ENCODE peak calls at places on chromosome 18, in six cellular contexts. One of them, this sample, is unnamed.

GRCh38 chr18:59268722-59269562 is 4.3 kb downstream of the RAX start:
- DNase-seq in AG08395: peak
- DNase-seq in pons: no peak
- DNase-seq in HEK293T: peak
- DNase-seq in AG08396: peak
- DNase-seq in activated CD8-positive, alpha-beta memory T cell treated with anti-CD3 and anti-CD28 coated beads for 1 hour: no peak
- DNase-seq in this sample: peak

GRCh38 chr18:49021433-49022129 is 70.8 kb upstream of the SMAD7 start:
- DNase-seq in AG08395: no peak
- DNase-seq in pons: peak
- DNase-seq in HEK293T: peak
- DNase-seq in AG08396: no peak
- DNase-seq in activated CD8-positive, alpha-beta memory T cell treated with anti-CD3 and anti-CD28 coated beads for 1 hour: no peak
- DNase-seq in this sample: peak

GRCh38 chr18:21740724-21741510 is at the start of gene MIB1:
- DNase-seq in AG08395: peak
- DNase-seq in pons: no peak
- DNase-seq in HEK293T: peak
- DNase-seq in AG08396: peak
- DNase-seq in activated CD8-positive, alpha-beta memory T cell treated with anti-CD3 and anti-CD28 coated beads for 1 hour: peak
- DNase-seq in this sample: peak

GRCh38 chr18:47986724-47987455 is 56.4 kb upstream of the SMAD2 start:
- DNase-seq in AG08395: no peak
- DNase-seq in pons: no peak
- DNase-seq in HEK293T: no peak
- DNase-seq in AG08396: no peak
- DNase-seq in activated CD8-positive, alpha-beta memory T cell treated with anti-CD3 and anti-CD28 coated beads for 1 hour: no peak
- DNase-seq in this sample: no peak

GRCh38 chr18:11518788-11519685 is 90.4 kb upstream of the SLC35G4 start:
- DNase-seq in AG08395: peak
- DNase-seq in pons: peak
- DNase-seq in HEK293T: peak
- DNase-seq in AG08396: peak
- DNase-seq in activated CD8-positive, alpha-beta memory T cell treated with anti-CD3 and anti-CD28 coated beads for 1 hour: no peak
- DNase-seq in this sample: no peak

GRCh38 chr18:75207298-75208054 is 1.5 kb downstream of the PTGR3 start:
- DNase-seq in AG08395: no peak
- DNase-seq in pons: no peak
- DNase-seq in HEK293T: no peak
- DNase-seq in AG08396: peak
- DNase-seq in activated CD8-positive, alpha-beta memory T cell treated with anti-CD3 and anti-CD28 coated beads for 1 hour: no peak
- DNase-seq in this sample: peak

GRCh38 chr18:76169733-76170132 is 325.3 kb downstream of the ZNF516 start:
- DNase-seq in AG08395: no peak
- DNase-seq in pons: no peak
- DNase-seq in HEK293T: peak
- DNase-seq in AG08396: no peak
- DNase-seq in activated CD8-positive, alpha-beta memory T cell treated with anti-CD3 and anti-CD28 coated beads for 1 hour: no peak
- DNase-seq in this sample: no peak

GRCh38 chr18:35344736-35345459 is 678 bp upstream of the ZNF24 start:
- DNase-seq in AG08395: no peak
- DNase-seq in pons: no peak
- DNase-seq in HEK293T: no peak
- DNase-seq in AG08396: no peak
- DNase-seq in activated CD8-positive, alpha-beta memory T cell treated with anti-CD3 and anti-CD28 coated beads for 1 hour: no peak
- DNase-seq in this sample: no peak

GRCh38 chr18:61893971-61894750 is 1.4 kb upstream of the RNF152 start:
- DNase-seq in AG08395: peak
- DNase-seq in pons: peak
- DNase-seq in HEK293T: peak
- DNase-seq in AG08396: peak
- DNase-seq in activated CD8-positive, alpha-beta memory T cell treated with anti-CD3 and anti-CD28 coated beads for 1 hour: peak
- DNase-seq in this sample: peak

GRCh38 chr18:73199151-73199550 is 331.4 kb upstream of the NETO1 start:
- DNase-seq in AG08395: no peak
- DNase-seq in pons: no peak
- DNase-seq in HEK293T: no peak
- DNase-seq in AG08396: no peak
- DNase-seq in activated CD8-positive, alpha-beta memory T cell treated with anti-CD3 and anti-CD28 coated beads for 1 hour: no peak
- DNase-seq in this sample: peak

GRCh38 chr18:29145993-29146539 is 969.1 kb upstream of the CDH2 start:
- DNase-seq in AG08395: no peak
- DNase-seq in pons: no peak
- DNase-seq in HEK293T: no peak
- DNase-seq in AG08396: no peak
- DNase-seq in activated CD8-positive, alpha-beta memory T cell treated with anti-CD3 and anti-CD28 coated beads for 1 hour: no peak
- DNase-seq in this sample: no peak

GRCh38 chr18:24413148-24413547 is 13.3 kb upstream of the IMPACT start:
- DNase-seq in AG08395: peak
- DNase-seq in pons: peak
- DNase-seq in HEK293T: no peak
- DNase-seq in AG08396: no peak
- DNase-seq in activated CD8-positive, alpha-beta memory T cell treated with anti-CD3 and anti-CD28 coated beads for 1 hour: no peak
- DNase-seq in this sample: no peak

GRCh38 chr18:40531061-40531460 is 1424.0 kb upstream of the PIK3C3 start:
- DNase-seq in AG08395: no peak
- DNase-seq in pons: no peak
- DNase-seq in HEK293T: no peak
- DNase-seq in AG08396: no peak
- DNase-seq in activated CD8-positive, alpha-beta memory T cell treated with anti-CD3 and anti-CD28 coated beads for 1 hour: no peak
- DNase-seq in this sample: no peak

GRCh38 chr18:55534547-55534946 is 53.4 kb downstream of the TCF4 start:
- DNase-seq in AG08395: peak
- DNase-seq in pons: no peak
- DNase-seq in HEK293T: no peak
- DNase-seq in AG08396: no peak
- DNase-seq in activated CD8-positive, alpha-beta memory T cell treated with anti-CD3 and anti-CD28 coated beads for 1 hour: no peak
- DNase-seq in this sample: no peak

GRCh38 chr18:34929336-34929780 is 111.9 kb upstream of the MAPRE2 start:
- DNase-seq in AG08395: peak
- DNase-seq in pons: no peak
- DNase-seq in HEK293T: no peak
- DNase-seq in AG08396: peak
- DNase-seq in activated CD8-positive, alpha-beta memory T cell treated with anti-CD3 and anti-CD28 coated beads for 1 hour: no peak
- DNase-seq in this sample: no peak

GRCh38 chr18:48053881-48054586 is 123.6 kb upstream of the SMAD2 start:
- DNase-seq in AG08395: no peak
- DNase-seq in pons: no peak
- DNase-seq in HEK293T: no peak
- DNase-seq in AG08396: no peak
- DNase-seq in activated CD8-positive, alpha-beta memory T cell treated with anti-CD3 and anti-CD28 coated beads for 1 hour: no peak
- DNase-seq in this sample: no peak

GRCh38 chr18:70468861-70469570 is 180.2 kb downstream of the SOCS6 start:
- DNase-seq in AG08395: no peak
- DNase-seq in pons: peak
- DNase-seq in HEK293T: no peak
- DNase-seq in AG08396: no peak
- DNase-seq in activated CD8-positive, alpha-beta memory T cell treated with anti-CD3 and anti-CD28 coated beads for 1 hour: no peak
- DNase-seq in this sample: no peak

GRCh38 chr18:47929681-47930085 is 776 bp downstream of the SMAD2 start:
- DNase-seq in AG08395: peak
- DNase-seq in pons: peak
- DNase-seq in HEK293T: no peak
- DNase-seq in AG08396: no peak
- DNase-seq in activated CD8-positive, alpha-beta memory T cell treated with anti-CD3 and anti-CD28 coated beads for 1 hour: no peak
- DNase-seq in this sample: no peak

GRCh38 chr18:77164026-77164425 is 31.4 kb upstream of the MBP start:
- DNase-seq in AG08395: no peak
- DNase-seq in pons: no peak
- DNase-seq in HEK293T: no peak
- DNase-seq in AG08396: no peak
- DNase-seq in activated CD8-positive, alpha-beta memory T cell treated with anti-CD3 and anti-CD28 coated beads for 1 hour: no peak
- DNase-seq in this sample: no peak

GRCh38 chr18:76686737-76687231 is 135.6 kb upstream of the ZNF236 start:
- DNase-seq in AG08395: peak
- DNase-seq in pons: peak
- DNase-seq in HEK293T: peak
- DNase-seq in AG08396: peak
- DNase-seq in activated CD8-positive, alpha-beta memory T cell treated with anti-CD3 and anti-CD28 coated beads for 1 hour: no peak
- DNase-seq in this sample: peak

GRCh38 chr18:67973916-67974315 is 457.4 kb upstream of the DSEL start:
- DNase-seq in AG08395: no peak
- DNase-seq in pons: no peak
- DNase-seq in HEK293T: no peak
- DNase-seq in AG08396: no peak
- DNase-seq in activated CD8-positive, alpha-beta memory T cell treated with anti-CD3 and anti-CD28 coated beads for 1 hour: no peak
- DNase-seq in this sample: peak

GRCh38 chr18:58180738-58181353 is 136.8 kb downstream of the NEDD4L start:
- DNase-seq in AG08395: peak
- DNase-seq in pons: peak
- DNase-seq in HEK293T: peak
- DNase-seq in AG08396: peak
- DNase-seq in activated CD8-positive, alpha-beta memory T cell treated with anti-CD3 and anti-CD28 coated beads for 1 hour: peak
- DNase-seq in this sample: peak

GRCh38 chr18:68438983-68439382 is 275.9 kb downstream of the TMX3 start:
- DNase-seq in AG08395: peak
- DNase-seq in pons: no peak
- DNase-seq in HEK293T: no peak
- DNase-seq in AG08396: peak
- DNase-seq in activated CD8-positive, alpha-beta memory T cell treated with anti-CD3 and anti-CD28 coated beads for 1 hour: no peak
- DNase-seq in this sample: peak

GRCh38 chr18:48612511-48612910 is 73.7 kb downstream of the CTIF start:
- DNase-seq in AG08395: no peak
- DNase-seq in pons: no peak
- DNase-seq in HEK293T: no peak
- DNase-seq in AG08396: no peak
- DNase-seq in activated CD8-positive, alpha-beta memory T cell treated with anti-CD3 and anti-CD28 coated beads for 1 hour: no peak
- DNase-seq in this sample: no peak

GRCh38 chr18:68826111-68826510 is 28.2 kb downstream of the CCDC102B start:
- DNase-seq in AG08395: peak
- DNase-seq in pons: no peak
- DNase-seq in HEK293T: no peak
- DNase-seq in AG08396: peak
- DNase-seq in activated CD8-positive, alpha-beta memory T cell treated with anti-CD3 and anti-CD28 coated beads for 1 hour: no peak
- DNase-seq in this sample: peak

GRCh38 chr18:77079088-77079487 is 53.5 kb downstream of the MBP start:
- DNase-seq in AG08395: no peak
- DNase-seq in pons: no peak
- DNase-seq in HEK293T: no peak
- DNase-seq in AG08396: no peak
- DNase-seq in activated CD8-positive, alpha-beta memory T cell treated with anti-CD3 and anti-CD28 coated beads for 1 hour: no peak
- DNase-seq in this sample: no peak

GRCh38 chr18:3998698-3999333 is 456.3 kb downstream of the DLGAP1 start:
- DNase-seq in AG08395: peak
- DNase-seq in pons: peak
- DNase-seq in HEK293T: peak
- DNase-seq in AG08396: peak
- DNase-seq in activated CD8-positive, alpha-beta memory T cell treated with anti-CD3 and anti-CD28 coated beads for 1 hour: no peak
- DNase-seq in this sample: no peak

GRCh38 chr18:79046522-79046921 is 22.7 kb upstream of the ATP9B start:
- DNase-seq in AG08395: no peak
- DNase-seq in pons: no peak
- DNase-seq in HEK293T: no peak
- DNase-seq in AG08396: no peak
- DNase-seq in activated CD8-positive, alpha-beta memory T cell treated with anti-CD3 and anti-CD28 coated beads for 1 hour: no peak
- DNase-seq in this sample: no peak

GRCh38 chr18:79523738-79524180 is 128.0 kb downstream of the NFATC1 start:
- DNase-seq in AG08395: no peak
- DNase-seq in pons: peak
- DNase-seq in HEK293T: no peak
- DNase-seq in AG08396: no peak
- DNase-seq in activated CD8-positive, alpha-beta memory T cell treated with anti-CD3 and anti-CD28 coated beads for 1 hour: peak
- DNase-seq in this sample: peak

GRCh38 chr18:35242426-35242825 is 1.6 kb downstream of the ZNF397 start:
- DNase-seq in AG08395: no peak
- DNase-seq in pons: no peak
- DNase-seq in HEK293T: no peak
- DNase-seq in AG08396: no peak
- DNase-seq in activated CD8-positive, alpha-beta memory T cell treated with anti-CD3 and anti-CD28 coated beads for 1 hour: no peak
- DNase-seq in this sample: no peak

GRCh38 chr18:75111673-75112485 is 97.1 kb downstream of the PTGR3 start:
- DNase-seq in AG08395: no peak
- DNase-seq in pons: no peak
- DNase-seq in HEK293T: no peak
- DNase-seq in AG08396: no peak
- DNase-seq in activated CD8-positive, alpha-beta memory T cell treated with anti-CD3 and anti-CD28 coated beads for 1 hour: no peak
- DNase-seq in this sample: no peak

GRCh38 chr18:2002604-2003003 is 568.7 kb downstream of the METTL4 start:
- DNase-seq in AG08395: no peak
- DNase-seq in pons: no peak
- DNase-seq in HEK293T: no peak
- DNase-seq in AG08396: no peak
- DNase-seq in activated CD8-positive, alpha-beta memory T cell treated with anti-CD3 and anti-CD28 coated beads for 1 hour: no peak
- DNase-seq in this sample: no peak

This sample was measured in osteoblast.